ENCODE peak calls at places on chromosomes 12 and 14, in five cellular contexts. P, W, T, E and I are unnamed samples.

GRCh38 chr12:94218244-94218643 is 69.9 kb downstream of the PLXNC1 start:
- DNase-seq in P (no peak), W (no peak), T (no peak), E (no peak), I (no peak)

GRCh38 chr14:101467181-101467926 is 93.9 kb upstream of the DIO3 start:
- DNase-seq in P (no peak), W (no peak), T (no peak), E (no peak), I (no peak)

GRCh38 chr12:87196329-87196728 is 832.9 kb downstream of the C12orf50 start:
- DNase-seq in P (no peak), W (no peak), T (no peak), E (no peak), I (no peak)

GRCh38 chr12:46898152-46898931 is 72.5 kb upstream of the SLC38A4 start:
- DNase-seq in P (no peak), W (no peak), T (no peak), E (no peak), I (no peak)

GRCh38 chr12:29113101-29113500 is 36.0 kb upstream of the FAR2 start:
- DNase-seq in P (no peak), W (no peak), T (no peak), E (no peak), I (no peak)

GRCh38 chr14:29242755-29243340 is 476.3 kb downstream of the FOXG1 start:
- DNase-seq in P (no peak), W (no peak), T (no peak), E (no peak), I (no peak)

GRCh38 chr14:21525571-21525970 is 575 bp downstream of the SALL2 start:
- DNase-seq in P (no peak), W (no peak), T (peak), E (no peak), I (no peak)

GRCh38 chr14:78790262-78790661 is 620.1 kb downstream of the NRXN3 start:
- DNase-seq in P (no peak), W (no peak), T (peak), E (no peak), I (no peak)

GRCh38 chr14:36515896-36516718 is 3.9 kb downstream of the NKX2-1 start:
- DNase-seq in P (no peak), W (no peak), T (no peak), E (no peak), I (no peak)

GRCh38 chr12:130571089-130571488 is 145.0 kb downstream of the RIMBP2 start:
- DNase-seq in P (no peak), W (no peak), T (no peak), E (no peak), I (no peak)

GRCh38 chr12:65854629-65855028 is 30.3 kb downstream of the HMGA2 start:
- DNase-seq in P (no peak), W (no peak), T (no peak), E (no peak), I (no peak)

GRCh38 chr12:125185311-125185739 is 120.1 kb downstream of the AACS start:
- DNase-seq in P (no peak), W (no peak), T (peak), E (no peak), I (no peak)

GRCh38 chr12:93894391-93895095 is 217.4 kb downstream of the CRADD start:
- DNase-seq in P (no peak), W (peak), T (no peak), E (no peak), I (no peak)

GRCh38 chr12:124024263-124024678 is 51.3 kb downstream of the ZNF664 start:
- DNase-seq in P (no peak), W (no peak), T (no peak), E (no peak), I (peak)

GRCh38 chr12:132094269-132094891 is 49.7 kb downstream of the DDX51 start:
- DNase-seq in P (no peak), W (no peak), T (no peak), E (no peak), I (no peak)

GRCh38 chr14:101243587-101244338 is 317.5 kb upstream of the DIO3 start:
- DNase-seq in P (no peak), W (peak), T (no peak), E (no peak), I (no peak)

GRCh38 chr14:71684323-71684722 is 247.9 kb upstream of the RGS6 start:
- DNase-seq in P (no peak), W (no peak), T (no peak), E (no peak), I (no peak)

GRCh38 chr12:4819654-4820053 is 90.1 kb upstream of the KCNA1 start:
- DNase-seq in P (no peak), W (no peak), T (no peak), E (no peak), I (peak)

GRCh38 chr12:51549637-51550036 is 41.4 kb upstream of the SCN8A start:
- DNase-seq in P (no peak), W (no peak), T (no peak), E (no peak), I (no peak)

GRCh38 chr12:65952737-65953209 is 128.5 kb downstream of the HMGA2 start:
- DNase-seq in P (no peak), W (no peak), T (no peak), E (no peak), I (no peak)

GRCh38 chr14:104450811-104451401 is 128.7 kb upstream of the C14orf180 start:
- DNase-seq in P (no peak), W (peak), T (no peak), E (no peak), I (no peak)

GRCh38 chr12:26251600-26251999 is 56.2 kb downstream of the SSPN start:
- DNase-seq in P (no peak), W (no peak), T (no peak), E (no peak), I (no peak)

GRCh38 chr14:81343166-81343565 is 57.0 kb downstream of the STON2 start:
- DNase-seq in P (no peak), W (no peak), T (no peak), E (no peak), I (no peak)

GRCh38 chr12:124240493-124240892 is 54.4 kb upstream of the RFLNA start:
- DNase-seq in P (no peak), W (no peak), T (peak), E (no peak), I (peak)

GRCh38 chr12:5429741-5430557 is 2.0 kb upstream of the NTF3 start:
- DNase-seq in P (no peak), W (no peak), T (peak), E (no peak), I (no peak)

GRCh38 chr14:64855732-64856527 is 23.8 kb downstream of the SPTB start:
- DNase-seq in P (no peak), W (no peak), T (no peak), E (no peak), I (no peak)

GRCh38 chr14:64861916-64862315 is 17.8 kb downstream of the SPTB start:
- DNase-seq in P (no peak), W (no peak), T (peak), E (no peak), I (no peak)

GRCh38 chr14:64857979-64858740 is 21.5 kb downstream of the SPTB start:
- DNase-seq in P (no peak), W (no peak), T (peak), E (no peak), I (no peak)

GRCh38 chr14:64860039-64860438 is 19.7 kb downstream of the SPTB start:
- DNase-seq in P (no peak), W (no peak), T (no peak), E (no peak), I (no peak)

GRCh38 chr14:64856528-64857445 is 22.9 kb downstream of the SPTB start:
- DNase-seq in P (no peak), W (no peak), T (no peak), E (no peak), I (no peak)
- TF ChIP-seq POLR2AphosphoS5 in P (no peak), W (no peak), T (no peak), E (no peak), I (no peak)

GRCh38 chr14:41606249-41607118 is at the start of gene LRFN5:
- DNase-seq in P (no peak), W (no peak), T (peak), E (no peak), I (no peak)
- H3K4me3 ChIP-seq in P (no peak), W (peak), T (peak), E (peak), I (peak)

DNA sequence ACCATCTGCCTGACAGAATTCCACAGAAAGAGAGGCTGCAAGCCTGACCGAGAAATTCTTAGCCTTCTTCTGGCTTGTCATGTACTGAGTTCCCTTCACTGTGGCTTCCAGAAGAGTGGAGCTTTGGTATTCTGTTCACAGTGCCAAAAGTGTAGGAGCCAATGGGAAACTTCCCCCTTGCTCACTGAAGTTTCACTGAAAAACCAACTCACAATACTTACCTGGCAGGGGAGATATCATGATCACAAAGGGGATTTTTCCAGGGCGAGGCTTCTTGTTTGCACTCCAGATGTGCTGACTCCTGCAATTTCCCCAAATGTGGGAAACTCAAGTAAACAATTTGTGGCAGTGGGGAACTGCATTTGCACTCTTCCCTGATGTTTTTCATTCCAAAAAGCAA is 31.7 kb upstream of the MMP19 start:
- DNase-seq in P (no peak), W (no peak), T (no peak), E (no peak), I (no peak)
- TF ChIP-seq POLR2AphosphoS5 in P (no peak), W (no peak), T (no peak), E (no peak), I (no peak)

GRCh38 chr12:53751336-53752191 is at the start of gene CISTR:
- DNase-seq in P (no peak), W (no peak), T (peak), E (no peak), I (peak)

GRCh38 chr12:53750812-53751335 is 905 bp downstream of the CISTR start:
- DNase-seq in P (no peak), W (no peak), T (peak), E (no peak), I (no peak)

GRCh38 chr12:53754196-53754595 is 2.4 kb upstream of the CISTR start:
- DNase-seq in P (no peak), W (no peak), T (no peak), E (no peak), I (no peak)

GRCh38 chr12:53752192-53752601 is 418 bp upstream of the CISTR start:
- DNase-seq in P (no peak), W (no peak), T (no peak), E (no peak), I (no peak)

DNA sequence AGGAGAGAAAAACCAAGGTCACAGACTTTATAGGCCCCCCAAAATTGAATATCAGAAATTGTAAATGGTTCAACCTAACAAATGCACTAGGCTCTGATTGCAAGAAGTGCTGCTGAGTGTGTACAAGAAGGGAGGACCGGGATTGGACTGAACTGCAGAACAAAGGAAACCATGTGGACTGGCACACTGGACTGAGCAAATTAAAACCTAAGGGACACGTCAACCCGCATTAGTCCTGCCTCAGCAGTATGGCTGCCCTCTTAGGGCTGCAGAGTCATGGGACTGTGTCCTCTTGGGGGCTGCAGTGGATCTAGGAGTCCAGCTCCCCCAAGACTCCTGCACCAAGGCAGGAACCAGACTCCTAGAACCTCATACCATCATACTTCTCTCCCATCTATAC is 872 bp upstream of the CISTR start:
- DNase-seq in P (no peak), W (no peak), T (no peak), E (no peak), I (no peak)
- H3K4me3 ChIP-seq in P (no peak), W (no peak), T (peak), E (no peak), I (no peak)

GRCh38 chr14:61588419-61588901 is 106.9 kb upstream of the HIF1A start:
- DNase-seq in P (no peak), W (no peak), T (no peak), E (peak), I (no peak)

GRCh38 chr14:61587397-61587713 is 108.0 kb upstream of the HIF1A start:
- DNase-seq in P (no peak), W (no peak), T (no peak), E (no peak), I (no peak)

GRCh38 chr14:61586539-61587396 is 108.5 kb upstream of the HIF1A start:
- DNase-seq in P (no peak), W (no peak), T (no peak), E (no peak), I (no peak)

GRCh38 chr14:61584258-61584657 is 111.1 kb upstream of the HIF1A start:
- DNase-seq in P (no peak), W (no peak), T (no peak), E (no peak), I (no peak)

GRCh38 chr14:61585598-61586538 is 109.4 kb upstream of the HIF1A start:
- DNase-seq in P (no peak), W (no peak), T (no peak), E (peak), I (no peak)
- TF ChIP-seq POLR2AphosphoS5 in P (no peak), W (peak), T (no peak), E (peak), I (no peak)